ENCODE peak calls at places on chromosomes 13 and 19, in six cellular contexts. I is RWPE1, N is KG1, Z is GM04504, T is amniotic stem cell, H is brain microvascular endothelial cell. X is an unnamed sample.

GRCh38 chr19:7748171-7748570 is 837 bp upstream of the CD209 start:
- DNase-seq in I (no peak), N (no peak), Z (no peak), T (no peak), H (no peak), X (no peak)

GRCh38 chr13:27425151-27425917 is 915 bp downstream of the GTF3A start:
- DNase-seq in I (no peak), N (peak), Z (no peak), T (no peak), H (no peak), X (no peak)

GRCh38 chr13:37168922-37169321 is 63.5 kb upstream of the CSNK1A1L start:
- DNase-seq in I (no peak), N (no peak), Z (no peak), T (no peak), H (no peak), X (no peak)

GRCh38 chr19:8396563-8397203 is 6.5 kb downstream of the RAB11B start:
- DNase-seq in I (peak), N (no peak), Z (no peak), T (no peak), H (peak), X (no peak)

GRCh38 chr19:14156971-14157717 is 20.8 kb upstream of the ASF1B start:
- DNase-seq in I (no peak), N (no peak), Z (no peak), T (no peak), H (no peak), X (no peak)

GRCh38 chr13:38883783-38884182 is 106.8 kb downstream of the STOML3 start:
- DNase-seq in I (no peak), N (no peak), Z (no peak), T (no peak), H (peak), X (peak)

GRCh38 chr19:14450168-14450874 is 17.2 kb downstream of the PKN1 start:
- DNase-seq in I (peak), N (no peak), Z (no peak), T (no peak), H (peak), X (peak)

GRCh38 chr19:16035601-16036297 is 40.5 kb upstream of the TPM4 start:
- DNase-seq in I (no peak), N (no peak), Z (no peak), T (no peak), H (no peak), X (no peak)

GRCh38 chr13:75415720-75416119 is 66.2 kb downstream of the TBC1D4 start:
- DNase-seq in I (peak), N (no peak), Z (peak), T (peak), H (peak), X (peak)

GRCh38 chr19:13417054-13417453 is 89.2 kb downstream of the CACNA1A start:
- DNase-seq in I (no peak), N (no peak), Z (no peak), T (no peak), H (no peak), X (peak)

GRCh38 chr19:45560686-45561085 is 23.9 kb downstream of the OPA3 start:
- DNase-seq in I (no peak), N (no peak), Z (no peak), T (no peak), H (no peak), X (no peak)

GRCh38 chr13:28626266-28626665 is 32.7 kb upstream of the POMP start:
- DNase-seq in I (no peak), N (no peak), Z (no peak), T (no peak), H (no peak), X (no peak)

GRCh38 chr19:58217069-58217481 is 11.6 kb upstream of the ZNF544 start:
- DNase-seq in I (no peak), N (no peak), Z (no peak), T (no peak), H (no peak), X (no peak)

GRCh38 chr19:58578430-58578925 is 5.3 kb upstream of the MZF1 start:
- DNase-seq in I (no peak), N (no peak), Z (no peak), T (no peak), H (no peak), X (no peak)

GRCh38 chr13:98919566-98919965 is 58.3 kb downstream of the DOCK9 start:
- DNase-seq in I (no peak), N (no peak), Z (no peak), T (no peak), H (no peak), X (no peak)

GRCh38 chr13:26377038-26377437 is 123.1 kb downstream of the CDK8 start:
- DNase-seq in I (peak), N (no peak), Z (peak), T (no peak), H (peak), X (no peak)

GRCh38 chr13:84645196-84646071 is 763.2 kb upstream of the SLITRK1 start:
- DNase-seq in I (no peak), N (no peak), Z (no peak), T (peak), H (no peak), X (peak)

GRCh38 chr19:2476451-2477140 is 669 bp downstream of the GADD45B start:
- DNase-seq in I (no peak), N (no peak), Z (no peak), T (no peak), H (peak), X (no peak)

GRCh38 chr19:56270676-56271075 is 1.9 kb upstream of the EDDM13 start:
- DNase-seq in I (no peak), N (no peak), Z (no peak), T (no peak), H (no peak), X (no peak)

GRCh38 chr19:46303702-46304397 is 7.0 kb downstream of the HIF3A start:
- DNase-seq in I (peak), N (no peak), Z (no peak), T (no peak), H (peak), X (peak)

GRCh38 chr13:46405457-46405856 is 18.4 kb upstream of the RUBCNL start:
- DNase-seq in I (no peak), N (no peak), Z (no peak), T (no peak), H (no peak), X (no peak)

GRCh38 chr19:3056454-3057016 is 5.8 kb downstream of the TLE5 start:
- DNase-seq in I (peak), N (no peak), Z (no peak), T (no peak), H (no peak), X (no peak)

GRCh38 chr19:14198384-14199376 is 7.3 kb downstream of the ADGRL1 start:
- DNase-seq in I (no peak), N (no peak), Z (no peak), T (no peak), H (no peak), X (no peak)

X was measured in Caki2.